ENCODE peak calls at places on chromosomes 3 and 15, in ten cellular contexts. E is fibroblast of lung; V is Daoy; Y is left ventricle myocardium superior; D is activated CD8-positive, alpha-beta memory T cell treated with anti-CD3 and anti-CD28 coated beads for 1 hour; L is SK-N-MC; J is NAMALWA; S is GM03348; X is stimulated activated CD4-positive, alpha-beta T cell treated with anti-CD3 and anti-CD28 coated beads, TNF-alpha, amount 100 ng/mL, for 24 hours; A is HTR-8/SVneo. O is an unnamed sample.

GRCh38 chr3:186519021-186519658 is 25.0 kb downstream of the CRYGS start:
- DNase-seq in Y (no peak), J (no peak), S (no peak), A (no peak), V (peak; percentile 17), E (no peak), L (no peak), D (peak; percentile 24), X (no peak), O (no peak)

GRCh38 chr3:112610121-112610520 is 30.8 kb downstream of the CCDC80 start:
- DNase-seq in Y (no peak), E (peak; percentile 85), V (peak; percentile 69), S (peak; percentile 66), X (no peak), L (no peak), A (no peak), J (no peak), D (no peak), O (no peak)

GRCh38 chr3:151923901-151924300 is 50.5 kb downstream of the SUCNR1 start:
- DNase-seq in D (no peak), X (no peak), E (peak; percentile 75), S (peak; percentile 41), J (no peak), V (no peak), A (peak; percentile 12), Y (no peak), L (peak; percentile 57), O (no peak)

GRCh38 chr3:143775401-143775970 is 72.8 kb downstream of the SLC9A9 start:
- DNase-seq in J (peak; percentile 80), S (peak; percentile 82), Y (no peak), D (no peak), A (peak; percentile 52), V (no peak), L (peak; percentile 60), E (peak; percentile 7), X (no peak), O (peak; percentile 26)

GRCh38 chr3:174618368-174618767 is 240.8 kb upstream of the NAALADL2 start:
- DNase-seq in D (no peak), S (peak; percentile 6), A (no peak), Y (no peak), V (no peak), J (no peak), X (no peak), E (no peak), L (no peak), O (no peak)

GRCh38 chr3:31732548-31732947 is 199.8 kb downstream of the STT3B start:
- DNase-seq in A (no peak), D (no peak), J (no peak), L (no peak), E (no peak), Y (peak; percentile 66), V (no peak), X (no peak), S (no peak), O (peak; percentile 74)

GRCh38 chr3:193974147-193974546 is 161.8 kb upstream of the HES1 start:
- DNase-seq in J (no peak), D (no peak), X (no peak), V (peak; percentile 91), Y (no peak), A (peak; percentile 48), E (peak; percentile 97), S (peak; percentile 81), L (no peak), O (no peak)

GRCh38 chr3:33821989-33822388 is 23.6 kb downstream of the PDCD6IP start:
- DNase-seq in E (no peak), J (no peak), A (no peak), Y (no peak), D (no peak), X (no peak), S (no peak), L (no peak), V (no peak), O (no peak)

GRCh38 chr3:98770261-98771039 is 7.3 kb downstream of the ST3GAL6 start:
- DNase-seq in J (no peak), X (no peak), D (no peak), A (no peak), Y (peak; percentile 72), L (no peak), V (no peak), S (no peak), E (no peak), O (no peak)

GRCh38 chr15:26013946-26014345 is 150.8 kb upstream of the ATP10A start:
- DNase-seq in E (no peak), Y (no peak), J (no peak), V (peak; percentile 43), A (no peak), D (no peak), X (no peak), L (no peak), S (no peak), O (no peak)

GRCh38 chr15:64209680-64210334 is 47.0 kb upstream of the PPIB start:
- DNase-seq in X (no peak), L (peak; percentile 47), J (peak; percentile 72), D (no peak), S (peak; percentile 33), A (peak; percentile 45), Y (no peak), V (peak; percentile 6), E (peak; percentile 42), O (peak; percentile 25)

GRCh38 chr15:69299451-69300128 is 878 bp downstream of the PAQR5 start:
- DNase-seq in V (no peak), L (no peak), X (no peak), D (no peak), S (no peak), J (peak; percentile 3), Y (no peak), E (no peak), A (no peak), O (no peak)

GRCh38 chr3:78569820-78570219 is 1198.0 kb downstream of the ROBO1 start:
- DNase-seq in A (no peak), S (no peak), J (no peak), V (peak; percentile 8), L (no peak), D (no peak), X (no peak), E (no peak), Y (no peak), O (no peak)

GRCh38 chr3:105611304-105612192 is 244.8 kb downstream of the ALCAM start:
- DNase-seq in A (no peak), X (no peak), V (no peak), D (no peak), J (no peak), L (no peak), S (no peak), E (no peak), Y (no peak), O (no peak)

GRCh38 chr3:87625911-87626310 is 349.5 kb upstream of the POU1F1 start:
- DNase-seq in J (no peak), X (no peak), Y (no peak), V (peak; percentile 29), L (no peak), D (no peak), E (no peak), S (no peak), A (no peak), O (no peak)

GRCh38 chr3:33186524-33187367 is 31.9 kb downstream of the SUSD5 start:
- DNase-seq in E (peak; percentile 45), D (no peak), J (no peak), L (no peak), A (no peak), Y (no peak), S (no peak), X (no peak), V (peak; percentile 58), O (no peak)

GRCh38 chr3:195803309-195803908 is 8.3 kb downstream of the MUC4 start:
- DNase-seq in D (no peak), Y (no peak), V (no peak), J (no peak), X (no peak), S (no peak), E (no peak), A (no peak), L (no peak), O (no peak)

GRCh38 chr15:51878446-51879386 is 49.3 kb downstream of the TMOD3 start:
- DNase-seq in S (no peak), E (peak; percentile 67), Y (no peak), L (no peak), V (peak; percentile 61), J (no peak), A (no peak), X (no peak), D (no peak), O (no peak)

GRCh38 chr15:36499751-36500389 is 79.6 kb upstream of the CDIN1 start:
- DNase-seq in D (no peak), Y (no peak), X (no peak), L (no peak), J (no peak), E (peak; percentile 40), V (peak; percentile 4), S (no peak), A (no peak), O (no peak)

GRCh38 chr15:42890161-42890913 is 30.2 kb downstream of the TTBK2 start:
- DNase-seq in A (peak; percentile 49), L (peak; percentile 58), J (no peak), D (no peak), E (peak; percentile 98), V (peak; percentile 73), Y (no peak), S (peak; percentile 75), X (no peak), O (no peak)

GRCh38 chr3:8621872-8622271 is 22.7 kb downstream of the SSUH2 start:
- DNase-seq in V (peak; percentile 34), S (peak; percentile 93), L (no peak), D (no peak), A (peak; percentile 33), X (no peak), E (peak; percentile 92), Y (no peak), J (no peak), O (no peak)

GRCh38 chr3:120693439-120694172 is 11.6 kb upstream of the HGD start:
- DNase-seq in E (peak; percentile 57), L (peak; percentile 8), S (peak; percentile 37), Y (no peak), J (no peak), D (no peak), X (no peak), V (no peak), A (no peak), O (no peak)

GRCh38 chr3:9175421-9175820 is 74.0 kb downstream of the SRGAP3 start:
- DNase-seq in V (peak; percentile 52), Y (no peak), S (peak; percentile 35), X (no peak), E (peak; percentile 37), A (peak; percentile 72), J (no peak), L (no peak), D (no peak), O (no peak)

GRCh38 chr15:69784808-69785550 is 312.7 kb downstream of the TLE3 start:
- DNase-seq in V (peak; percentile 67), S (peak; percentile 61), Y (no peak), D (no peak), A (no peak), L (no peak), E (peak; percentile 65), J (no peak), X (no peak), O (no peak)

GRCh38 chr15:55587321-55588069 is 650 bp downstream of the PYGO1 start:
- DNase-seq in E (peak; percentile 70), S (peak; percentile 84), V (peak; percentile 69), J (no peak), D (no peak), X (no peak), Y (peak; percentile 50), L (no peak), A (peak; percentile 30), O (peak; percentile 31)

GRCh38 chr3:119469378-119470189 is 821 bp downstream of the POGLUT1 start:
- DNase-seq in X (no peak), D (no peak), L (no peak), V (peak; percentile 4), S (peak; percentile 21), J (peak; percentile 53), E (peak; percentile 47), Y (no peak), A (peak; percentile 22), O (peak; percentile 39)

GRCh38 chr3:169660709-169661566 is 2.6 kb downstream of the MECOM start:
- DNase-seq in D (no peak), J (no peak), E (peak; percentile 29), X (no peak), Y (peak; percentile 37), L (no peak), S (peak; percentile 22), V (peak; percentile 51), A (no peak), O (no peak)

GRCh38 chr3:145557405-145557804 is 603.6 kb downstream of the PLOD2 start:
- DNase-seq in J (no peak), X (no peak), Y (no peak), S (no peak), A (peak; percentile 0), V (no peak), D (no peak), E (peak; percentile 58), L (peak; percentile 96), O (no peak)